ENCODE peak calls at places on chromosomes 3 and 15, in seven cellular contexts. One of them, this sample, is unnamed.

GRCh38 chr3:48634661-48635221 is 520 bp downstream of the SLC26A6 start:
- DNase-seq in AG04450: no peak
- DNase-seq in hepatocyte: peak; percentile 77
- DNase-seq in CD8-positive, alpha-beta T cell: peak; percentile 58
- DNase-seq in endodermal cell: peak; percentile 85
- DNase-seq in kidney: peak; percentile 80
- DNase-seq in tibial artery: peak; percentile 53
- DNase-seq in this sample: peak; percentile 69

GRCh38 chr3:106913111-106913698 is 464.0 kb upstream of the CCDC54 start:
- DNase-seq in CD8-positive, alpha-beta T cell: no peak
- DNase-seq in hepatocyte: no peak
- DNase-seq in AG04450: no peak
- DNase-seq in tibial artery: no peak
- DNase-seq in endodermal cell: peak; percentile 89
- DNase-seq in kidney: no peak
- DNase-seq in this sample: no peak

GRCh38 chr15:70701891-70702568 is 61.3 kb downstream of the UACA start:
- DNase-seq in kidney: no peak
- DNase-seq in AG04450: no peak
- DNase-seq in endodermal cell: no peak
- DNase-seq in CD8-positive, alpha-beta T cell: no peak
- DNase-seq in hepatocyte: peak; percentile 38
- DNase-seq in tibial artery: no peak
- DNase-seq in this sample: no peak

GRCh38 chr15:67190326-67190725 is 64.1 kb downstream of the AAGAB start:
- DNase-seq in tibial artery: no peak
- DNase-seq in endodermal cell: no peak
- DNase-seq in hepatocyte: no peak
- DNase-seq in kidney: no peak
- DNase-seq in CD8-positive, alpha-beta T cell: no peak
- DNase-seq in AG04450: no peak
- DNase-seq in this sample: no peak

GRCh38 chr3:15623535-15624450 is 22.2 kb downstream of the BTD start:
- DNase-seq in hepatocyte: no peak
- DNase-seq in AG04450: no peak
- DNase-seq in endodermal cell: no peak
- DNase-seq in CD8-positive, alpha-beta T cell: no peak
- DNase-seq in tibial artery: no peak
- DNase-seq in kidney: no peak
- DNase-seq in this sample: no peak

GRCh38 chr3:13624671-13625125 is 75.8 kb downstream of the FBLN2 start:
- DNase-seq in CD8-positive, alpha-beta T cell: no peak
- DNase-seq in tibial artery: no peak
- DNase-seq in hepatocyte: no peak
- DNase-seq in kidney: peak; percentile 56
- DNase-seq in endodermal cell: no peak
- DNase-seq in AG04450: no peak
- DNase-seq in this sample: no peak

GRCh38 chr3:114363554-114364202 is 69.8 kb downstream of the TIGIT start:
- DNase-seq in hepatocyte: peak; percentile 25
- DNase-seq in tibial artery: no peak
- DNase-seq in endodermal cell: no peak
- DNase-seq in CD8-positive, alpha-beta T cell: no peak
- DNase-seq in kidney: no peak
- DNase-seq in AG04450: peak; percentile 29
- DNase-seq in this sample: no peak

GRCh38 chr3:13644341-13645082 is 95.6 kb downstream of the FBLN2 start:
- DNase-seq in tibial artery: no peak
- DNase-seq in endodermal cell: no peak
- DNase-seq in CD8-positive, alpha-beta T cell: no peak
- DNase-seq in hepatocyte: no peak
- DNase-seq in kidney: no peak
- DNase-seq in AG04450: no peak
- DNase-seq in this sample: no peak

GRCh38 chr3:145125307-145125706 is 1035.7 kb downstream of the PLOD2 start:
- DNase-seq in AG04450: no peak
- DNase-seq in tibial artery: no peak
- DNase-seq in endodermal cell: no peak
- DNase-seq in CD8-positive, alpha-beta T cell: no peak
- DNase-seq in kidney: no peak
- DNase-seq in hepatocyte: no peak
- DNase-seq in this sample: no peak

GRCh38 chr3:151697496-151697895 is 36.2 kb upstream of the AADACL2 start:
- DNase-seq in CD8-positive, alpha-beta T cell: no peak
- DNase-seq in AG04450: no peak
- DNase-seq in kidney: no peak
- DNase-seq in endodermal cell: no peak
- DNase-seq in hepatocyte: no peak
- DNase-seq in tibial artery: no peak
- DNase-seq in this sample: no peak

GRCh38 chr3:127177226-127177625 is 15.7 kb upstream of the PRR23E start:
- DNase-seq in endodermal cell: no peak
- DNase-seq in AG04450: no peak
- DNase-seq in CD8-positive, alpha-beta T cell: no peak
- DNase-seq in tibial artery: no peak
- DNase-seq in hepatocyte: no peak
- DNase-seq in kidney: no peak
- DNase-seq in this sample: no peak

GRCh38 chr15:96947830-96948229 is 617.3 kb downstream of the NR2F2 start:
- DNase-seq in kidney: no peak
- DNase-seq in AG04450: no peak
- DNase-seq in tibial artery: no peak
- DNase-seq in endodermal cell: peak; percentile 74
- DNase-seq in CD8-positive, alpha-beta T cell: no peak
- DNase-seq in hepatocyte: peak; percentile 44
- DNase-seq in this sample: no peak

GRCh38 chr3:38649500-38650247 is at the start of gene SCN5A:
- DNase-seq in CD8-positive, alpha-beta T cell: peak; percentile 25
- DNase-seq in AG04450: no peak
- DNase-seq in endodermal cell: peak; percentile 92
- DNase-seq in hepatocyte: peak; percentile 78
- DNase-seq in tibial artery: no peak
- DNase-seq in kidney: no peak
- DNase-seq in this sample: no peak
- H3K4me3 ChIP-seq in CD8-positive, alpha-beta T cell: peak within 1 kb of the TSS; percentile 34
- H3K4me3 ChIP-seq in AG04450: peak within 1 kb of the TSS; percentile 57
- H3K4me3 ChIP-seq in endodermal cell: peak within 1 kb of the TSS; percentile 68
- H3K4me3 ChIP-seq in hepatocyte: peak within 1 kb of the TSS; percentile 58
- H3K4me3 ChIP-seq in tibial artery: peak within 1 kb of the TSS; percentile 46
- H3K4me3 ChIP-seq in kidney: peak within 1 kb of the TSS; percentile 46
- H3K4me3 ChIP-seq in this sample: peak within 1 kb of the TSS; percentile 42

DNA sequence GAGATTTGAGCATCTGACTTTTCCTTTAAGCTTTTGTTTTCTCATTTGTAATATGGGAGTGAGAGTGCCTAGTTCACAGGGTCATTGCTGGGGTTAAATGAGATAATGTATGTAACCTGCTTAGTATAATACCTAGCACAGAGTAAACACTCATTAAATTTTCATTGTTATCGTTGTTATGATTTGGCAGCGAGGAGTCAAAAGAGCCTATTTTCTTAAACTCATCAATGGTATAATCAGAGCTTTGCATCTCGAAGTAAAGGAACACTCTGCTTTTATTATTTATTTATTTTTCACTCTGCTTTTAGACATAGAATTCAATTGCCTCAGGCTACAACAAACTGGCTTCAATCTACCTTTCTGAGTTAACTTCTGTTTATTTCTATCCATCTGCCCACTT is 52.8 kb downstream of the LPP start:
- DNase-seq in AG04450: no peak
- DNase-seq in tibial artery: no peak
- DNase-seq in endodermal cell: no peak
- DNase-seq in CD8-positive, alpha-beta T cell: no peak
- DNase-seq in kidney: no peak
- DNase-seq in hepatocyte: no peak
- DNase-seq in this sample: no peak
- TF ChIP-seq CTCF in AG04450: no peak
- TF ChIP-seq CTCF in tibial artery: no peak
- TF ChIP-seq CTCF in endodermal cell: no peak
- TF ChIP-seq CTCF in CD8-positive, alpha-beta T cell: no peak
- TF ChIP-seq CTCF in kidney: no peak
- TF ChIP-seq CTCF in hepatocyte: no peak
- TF ChIP-seq CTCF in this sample: no peak

GRCh38 chr3:12186046-12186445 is 27.3 kb upstream of the TIMP4 start:
- DNase-seq in CD8-positive, alpha-beta T cell: no peak
- DNase-seq in kidney: no peak
- DNase-seq in AG04450: no peak
- DNase-seq in tibial artery: no peak
- DNase-seq in endodermal cell: no peak
- DNase-seq in hepatocyte: no peak
- DNase-seq in this sample: no peak

GRCh38 chr3:12188681-12189287 is 30.1 kb upstream of the TIMP4 start:
- DNase-seq in hepatocyte: no peak
- DNase-seq in endodermal cell: no peak
- DNase-seq in kidney: no peak
- DNase-seq in tibial artery: no peak
- DNase-seq in CD8-positive, alpha-beta T cell: no peak
- DNase-seq in AG04450: no peak
- DNase-seq in this sample: no peak

GRCh38 chr3:12188328-12188648 is 29.6 kb upstream of the TIMP4 start:
- DNase-seq in hepatocyte: no peak
- DNase-seq in CD8-positive, alpha-beta T cell: no peak
- DNase-seq in kidney: no peak
- DNase-seq in tibial artery: no peak
- DNase-seq in AG04450: no peak
- DNase-seq in endodermal cell: no peak
- DNase-seq in this sample: no peak

GRCh38 chr3:12186515-12187286 is 28.0 kb upstream of the TIMP4 start:
- DNase-seq in kidney: no peak
- DNase-seq in CD8-positive, alpha-beta T cell: no peak
- DNase-seq in endodermal cell: no peak
- DNase-seq in hepatocyte: no peak
- DNase-seq in AG04450: no peak
- DNase-seq in tibial artery: peak; percentile 27
- DNase-seq in this sample: no peak

GRCh38 chr3:12187448-12188327 is 29.0 kb upstream of the TIMP4 start:
- DNase-seq in AG04450: no peak
- DNase-seq in endodermal cell: peak; percentile 57
- DNase-seq in kidney: peak; percentile 82
- DNase-seq in tibial artery: peak; percentile 44
- DNase-seq in hepatocyte: no peak
- DNase-seq in CD8-positive, alpha-beta T cell: no peak
- DNase-seq in this sample: no peak
- H3K27ac ChIP-seq in AG04450: peak overlapping the region; percentile 92
- H3K27ac ChIP-seq in endodermal cell: no peak overlapping the region
- H3K27ac ChIP-seq in kidney: peak overlapping the region; percentile 51
- H3K27ac ChIP-seq in tibial artery: peak overlapping the region; percentile 82
- H3K27ac ChIP-seq in hepatocyte: peak overlapping the region; percentile 68
- H3K27ac ChIP-seq in CD8-positive, alpha-beta T cell: no peak overlapping the region
- H3K27ac ChIP-seq in this sample: no peak overlapping the region

GRCh38 chr3:170179444-170179843 is 2.1 kb downstream of the PHC3 start:
- DNase-seq in tibial artery: no peak
- DNase-seq in CD8-positive, alpha-beta T cell: no peak
- DNase-seq in endodermal cell: no peak
- DNase-seq in hepatocyte: no peak
- DNase-seq in AG04450: no peak
- DNase-seq in kidney: no peak
- DNase-seq in this sample: no peak
- H3K4me3 ChIP-seq in tibial artery: peak overlapping the region; percentile 82
- H3K4me3 ChIP-seq in CD8-positive, alpha-beta T cell: peak overlapping the region; percentile 84
- H3K4me3 ChIP-seq in endodermal cell: peak overlapping the region; percentile 95
- H3K4me3 ChIP-seq in hepatocyte: peak overlapping the region; percentile 83
- H3K4me3 ChIP-seq in AG04450: peak overlapping the region; percentile 98
- H3K4me3 ChIP-seq in kidney: no peak overlapping the region
- H3K4me3 ChIP-seq in this sample: peak overlapping the region; percentile 92

GRCh38 chr15:41561104-41561776 is 2.2 kb downstream of the TYRO3 start:
- DNase-seq in hepatocyte: no peak
- DNase-seq in tibial artery: no peak
- DNase-seq in endodermal cell: no peak
- DNase-seq in AG04450: no peak
- DNase-seq in CD8-positive, alpha-beta T cell: no peak
- DNase-seq in kidney: no peak
- DNase-seq in this sample: no peak
- TF ChIP-seq CTCF in hepatocyte: no peak
- TF ChIP-seq CTCF in tibial artery: no peak
- TF ChIP-seq CTCF in endodermal cell: no peak
- TF ChIP-seq CTCF in AG04450: no peak
- TF ChIP-seq CTCF in CD8-positive, alpha-beta T cell: no peak
- TF ChIP-seq CTCF in kidney: no peak
- TF ChIP-seq CTCF in this sample: no peak

GRCh38 chr15:69156726-69157381 is 3.6 kb upstream of the GLCE start:
- DNase-seq in kidney: no peak
- DNase-seq in tibial artery: no peak
- DNase-seq in hepatocyte: no peak
- DNase-seq in CD8-positive, alpha-beta T cell: no peak
- DNase-seq in AG04450: no peak
- DNase-seq in endodermal cell: no peak
- DNase-seq in this sample: no peak

GRCh38 chr15:69153067-69153466 is 7.4 kb upstream of the GLCE start:
- DNase-seq in hepatocyte: no peak
- DNase-seq in kidney: no peak
- DNase-seq in CD8-positive, alpha-beta T cell: no peak
- DNase-seq in endodermal cell: no peak
- DNase-seq in tibial artery: no peak
- DNase-seq in AG04450: no peak
- DNase-seq in this sample: no peak

GRCh38 chr15:69154684-69155083 is 5.8 kb upstream of the GLCE start:
- DNase-seq in CD8-positive, alpha-beta T cell: no peak
- DNase-seq in kidney: no peak
- DNase-seq in hepatocyte: no peak
- DNase-seq in tibial artery: no peak
- DNase-seq in AG04450: peak; percentile 71
- DNase-seq in endodermal cell: no peak
- DNase-seq in this sample: no peak

GRCh38 chr15:69150336-69150735 is 10.1 kb upstream of the GLCE start:
- DNase-seq in kidney: no peak
- DNase-seq in hepatocyte: no peak
- DNase-seq in CD8-positive, alpha-beta T cell: no peak
- DNase-seq in tibial artery: no peak
- DNase-seq in AG04450: no peak
- DNase-seq in endodermal cell: no peak
- DNase-seq in this sample: no peak

GRCh38 chr15:69154026-69154425 is 6.4 kb upstream of the GLCE start:
- DNase-seq in endodermal cell: no peak
- DNase-seq in hepatocyte: no peak
- DNase-seq in AG04450: no peak
- DNase-seq in tibial artery: no peak
- DNase-seq in CD8-positive, alpha-beta T cell: no peak
- DNase-seq in kidney: no peak
- DNase-seq in this sample: no peak
- H3K27ac ChIP-seq in endodermal cell: no peak overlapping the region
- H3K27ac ChIP-seq in hepatocyte: no peak overlapping the region
- H3K27ac ChIP-seq in AG04450: peak overlapping the region; percentile 52
- H3K27ac ChIP-seq in tibial artery: no peak overlapping the region
- H3K27ac ChIP-seq in CD8-positive, alpha-beta T cell: no peak overlapping the region
- H3K27ac ChIP-seq in kidney: no peak overlapping the region
- H3K27ac ChIP-seq in this sample: peak overlapping the region; percentile 18